ENCODE peak calls at places on chromosome 18, in seven cellular contexts. O, I, W, K, H, G and E are unnamed samples.

GRCh38 chr18:35590935-35591334 is 9.4 kb downstream of the GALNT1 start:
- DNase-seq in O (no peak), I (no peak), W (peak; percentile 39), K (no peak), H (peak; percentile 8), G (no peak), E (no peak)

GRCh38 chr18:31100598-31101147 is 1.5 kb downstream of the DSC2 start:
- DNase-seq in O (peak; percentile 79), I (no peak), W (peak; percentile 74), K (no peak), H (no peak), G (no peak), E (no peak)

GRCh38 chr18:58528011-58528367 is 100.9 kb downstream of the ALPK2 start:
- DNase-seq in O (no peak), I (no peak), W (no peak), K (no peak), H (peak; percentile 16), G (no peak), E (no peak)

GRCh38 chr18:77635441-77635840 is 385.8 kb downstream of the GALR1 start:
- DNase-seq in O (no peak), I (no peak), W (no peak), K (peak; percentile 72), H (peak; percentile 3), G (no peak), E (no peak)

GRCh38 chr18:31197676-31198075 is 35.0 kb upstream of the DSC1 start:
- DNase-seq in O (no peak), I (no peak), W (no peak), K (no peak), H (no peak), G (peak; percentile 23), E (peak; percentile 85)

GRCh38 chr18:77766421-77766820 is 516.8 kb downstream of the GALR1 start:
- DNase-seq in O (no peak), I (no peak), W (no peak), K (no peak), H (no peak), G (no peak), E (no peak)

GRCh38 chr18:75216926-75217303 is 6.3 kb downstream of the TSHZ1 start:
- DNase-seq in O (no peak), I (no peak), W (no peak), K (no peak), H (no peak), G (no peak), E (no peak)

GRCh38 chr18:77068890-77069312 is 63.7 kb downstream of the MBP start:
- DNase-seq in O (no peak), I (no peak), W (peak; percentile 43), K (peak; percentile 22), H (no peak), G (no peak), E (no peak)

GRCh38 chr18:38884050-38884449 is 1318.5 kb upstream of the CELF4 start:
- DNase-seq in O (no peak), I (no peak), W (no peak), K (no peak), H (no peak), G (no peak), E (no peak)

GRCh38 chr18:45588831-45589558 is 26.3 kb upstream of the SLC14A2 start:
- DNase-seq in O (no peak), I (no peak), W (no peak), K (peak; percentile 73), H (peak; percentile 71), G (no peak), E (no peak)

GRCh38 chr18:74163019-74163656 is 14.8 kb downstream of the TIMM21 start:
- DNase-seq in O (no peak), I (no peak), W (no peak), K (no peak), H (peak; percentile 20), G (no peak), E (peak; percentile 93)

GRCh38 chr18:77170850-77171410 is 38.3 kb upstream of the MBP start:
- DNase-seq in O (no peak), I (no peak), W (peak; percentile 17), K (no peak), H (no peak), G (no peak), E (no peak)

GRCh38 chr18:46071615-46071893 is 506 bp downstream of the PSTPIP2 start:
- DNase-seq in O (no peak), I (no peak), W (peak; percentile 26), K (no peak), H (no peak), G (no peak), E (peak; percentile 6)

GRCh38 chr18:11533942-11534496 is 75.4 kb upstream of the SLC35G4 start:
- DNase-seq in O (no peak), I (no peak), W (no peak), K (no peak), H (peak; percentile 5), G (no peak), E (no peak)

GRCh38 chr18:59631583-59632181 is 65.5 kb downstream of the CCBE1 start:
- DNase-seq in O (no peak), I (peak; percentile 56), W (peak; percentile 69), K (no peak), H (peak; percentile 52), G (peak; percentile 24), E (peak; percentile 18)

GRCh38 chr18:43789234-43790000 is 512.1 kb upstream of the SYT4 start:
- DNase-seq in O (no peak), I (no peak), W (peak; percentile 23), K (no peak), H (peak; percentile 7), G (no peak), E (no peak)

GRCh38 chr18:48819781-48820482 is 130.8 kb downstream of the SMAD7 start:
- DNase-seq in O (no peak), I (no peak), W (no peak), K (peak; percentile 4), H (no peak), G (no peak), E (no peak)

GRCh38 chr18:48409591-48410094 is 460 bp upstream of the ZBTB7C start:
- DNase-seq in O (peak; percentile 83), I (no peak), W (no peak), K (no peak), H (peak; percentile 40), G (no peak), E (no peak)

GRCh38 chr18:22848618-22849017 is 84.5 kb upstream of the RBBP8 start:
- DNase-seq in O (no peak), I (no peak), W (no peak), K (peak; percentile 59), H (peak; percentile 96), G (no peak), E (peak; percentile 63)

GRCh38 chr18:35099911-35100310 is 58.7 kb downstream of the MAPRE2 start:
- DNase-seq in O (no peak), I (no peak), W (no peak), K (no peak), H (peak; percentile 44), G (no peak), E (peak; percentile 40)

GRCh38 chr18:49668583-49669290 is 106.9 kb downstream of the LIPG start:
- DNase-seq in O (no peak), I (no peak), W (peak; percentile 48), K (peak; percentile 38), H (no peak), G (no peak), E (no peak)

GRCh38 chr18:10169064-10169562 is 255.3 kb downstream of the VAPA start:
- DNase-seq in O (no peak), I (no peak), W (no peak), K (no peak), H (peak; percentile 46), G (no peak), E (peak; percentile 54)

GRCh38 chr18:10164241-10165160 is 250.7 kb downstream of the VAPA start:
- DNase-seq in O (no peak), I (no peak), W (peak; percentile 28), K (no peak), H (no peak), G (no peak), E (no peak)

GRCh38 chr18:10167759-10168158 is 253.9 kb downstream of the VAPA start:
- DNase-seq in O (no peak), I (no peak), W (no peak), K (no peak), H (no peak), G (no peak), E (no peak)

GRCh38 chr18:10168477-10168876 is 254.7 kb downstream of the VAPA start:
- DNase-seq in O (no peak), I (no peak), W (no peak), K (no peak), H (no peak), G (no peak), E (no peak)

GRCh38 chr18:10166164-10166807 is 252.5 kb downstream of the VAPA start:
- DNase-seq in O (no peak), I (no peak), W (no peak), K (no peak), H (no peak), G (no peak), E (no peak)
- H3K4me1 ChIP-seq in O (no peaks in the 10 kb centered on the region), I (no peaks in the 10 kb centered on the region), W (peaks cover 11% of the 10 kb centered on the region), K (no peaks in the 10 kb centered on the region), H (peaks cover 9% of the 10 kb centered on the region), G (no peaks in the 10 kb centered on the region), E (no peaks in the 10 kb centered on the region)

DNA sequence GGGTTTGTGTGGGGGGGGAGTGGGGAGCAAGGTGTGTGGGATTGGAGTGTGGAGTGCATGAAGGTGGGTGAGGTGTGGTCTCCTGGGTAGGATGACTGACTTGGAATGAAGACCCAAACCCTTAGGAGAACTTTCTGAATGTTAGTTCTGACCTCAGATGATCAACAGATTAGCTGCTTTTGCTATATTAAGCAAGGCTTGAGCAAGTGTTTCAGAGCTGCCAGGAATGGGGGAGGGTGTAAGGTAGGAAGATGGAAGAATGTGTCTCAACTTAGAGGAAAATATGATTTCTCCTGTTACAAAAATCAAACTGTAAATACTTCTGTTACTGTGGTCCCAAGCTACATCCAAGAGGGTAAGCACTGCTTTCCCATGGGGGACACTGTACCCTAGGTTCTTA is 273.6 kb downstream of the TGIF1 start:
- DNase-seq in O (no peak), I (no peak), W (no peak), K (no peak), H (no peak), G (no peak), E (no peak)
- H3K4me1 ChIP-seq in O (peaks cover 15% of the 10 kb centered on the region), I (peaks cover 9% of the 10 kb centered on the region), W (peaks cover 17% of the 10 kb centered on the region), K (no peaks in the 10 kb centered on the region), H (no peaks in the 10 kb centered on the region), G (peaks cover 4% of the 10 kb centered on the region), E (no peaks in the 10 kb centered on the region)

GRCh38 chr18:8319798-8320477 is 289.3 kb upstream of the RAB12 start:
- DNase-seq in O (no peak), I (no peak), W (no peak), K (no peak), H (peak; percentile 29), G (no peak), E (no peak)
- H3K4me1 ChIP-seq in O (no peaks in the 10 kb centered on the region), I (no peaks in the 10 kb centered on the region), W (peaks cover 5% of the 10 kb centered on the region), K (no peaks in the 10 kb centered on the region), H (no peaks in the 10 kb centered on the region), G (no peaks in the 10 kb centered on the region), E (no peaks in the 10 kb centered on the region)

GRCh38 chr18:51453594-51453993 is 256.1 kb upstream of the MEX3C start:
- DNase-seq in O (no peak), I (no peak), W (no peak), K (no peak), H (no peak), G (no peak), E (no peak)

GRCh38 chr18:51447351-51447896 is 249.9 kb upstream of the MEX3C start:
- DNase-seq in O (no peak), I (no peak), W (no peak), K (no peak), H (no peak), G (no peak), E (no peak)

GRCh38 chr18:51446571-51447210 is 249.2 kb upstream of the MEX3C start:
- DNase-seq in O (no peak), I (no peak), W (no peak), K (no peak), H (no peak), G (no peak), E (no peak)

GRCh38 chr18:51447943-51448342 is 250.5 kb upstream of the MEX3C start:
- DNase-seq in O (no peak), I (no peak), W (no peak), K (no peak), H (no peak), G (no peak), E (no peak)

GRCh38 chr18:51448949-51449348 is 251.5 kb upstream of the MEX3C start:
- DNase-seq in O (no peak), I (no peak), W (no peak), K (no peak), H (no peak), G (no peak), E (no peak)
- H3K4me1 ChIP-seq in O (no peaks in the 10 kb centered on the region), I (no peaks in the 10 kb centered on the region), W (no peaks in the 10 kb centered on the region), K (no peaks in the 10 kb centered on the region), H (no peaks in the 10 kb centered on the region), G (no peaks in the 10 kb centered on the region), E (no peaks in the 10 kb centered on the region)